ENCODE peak calls at places on chromosomes 1 and 21, in nine cellular contexts. E is gastrocnemius medialis, G is tibial nerve, M is K562, X is A549, L is adrenal gland, R is right lobe of liver, W is testis, V is IMR-90. Y is an unnamed sample. For H3K4me1, the result is how much of the 10 kb centered on the place peaks cover.

GRCh38 chr21:31560479-31560878 is 99.0 kb upstream of the SOD1 start:
- DNase-seq in E (no peak), G (no peak), M (no peak), X (no peak), L (no peak), R (no peak), W (no peak), V (no peak), Y (no peak)

GRCh38 chr1:205325334-205325884 is 3.9 kb upstream of the NUAK2 start:
- DNase-seq in E (peak), G (peak), M (peak), X (peak), L (peak), R (no peak), W (peak), V (peak), Y (peak)

GRCh38 chr1:222357252-222357651 is 190.7 kb downstream of the HHIPL2 start:
- DNase-seq in E (no peak), G (no peak), M (no peak), X (no peak), L (no peak), R (no peak), W (no peak), V (no peak), Y (no peak)

GRCh38 chr1:38533772-38534472 is 325.6 kb downstream of the RRAGC start:
- DNase-seq in E (no peak), G (no peak), M (peak), X (no peak), L (no peak), R (no peak), W (no peak), V (no peak), Y (no peak)

GRCh38 chr1:26094677-26095383 is 16.8 kb upstream of the PDIK1L start:
- DNase-seq in E (peak), G (peak), M (peak), X (no peak), L (peak), R (no peak), W (peak), V (no peak), Y (no peak)

GRCh38 chr1:172487550-172487949 is 43.7 kb upstream of the PIGC start:
- DNase-seq in E (no peak), G (no peak), M (no peak), X (no peak), L (no peak), R (no peak), W (no peak), V (no peak), Y (no peak)

GRCh38 chr1:108057536-108057935 is 92.6 kb upstream of the VAV3 start:
- DNase-seq in E (peak), G (peak), M (no peak), X (no peak), L (peak), R (peak), W (peak), V (no peak), Y (no peak)

GRCh38 chr1:8902765-8903164 is 24.3 kb upstream of the ENO1 start:
- DNase-seq in E (no peak), G (no peak), M (no peak), X (no peak), L (no peak), R (no peak), W (no peak), V (peak), Y (no peak)

GRCh38 chr1:109617291-109617801 is 2.1 kb downstream of the GNAT2 start:
- DNase-seq in E (no peak), G (no peak), M (no peak), X (no peak), L (no peak), R (no peak), W (no peak), V (peak), Y (no peak)

GRCh38 chr1:201028473-201028889 is 5.0 kb upstream of the KIF21B start:
- DNase-seq in E (no peak), G (peak), M (no peak), X (no peak), L (peak), R (no peak), W (peak), V (no peak), Y (no peak)

GRCh38 chr1:8718878-8719361 is 98.5 kb downstream of the RERE start:
- DNase-seq in E (no peak), G (no peak), M (no peak), X (no peak), L (no peak), R (no peak), W (no peak), V (no peak), Y (no peak)

GRCh38 chr1:16204634-16205332 is 7.7 kb downstream of the ARHGEF19 start:
- DNase-seq in E (no peak), G (no peak), M (peak), X (peak), L (no peak), R (no peak), W (peak), V (no peak), Y (no peak)

GRCh38 chr21:33783580-33783979 is 132.0 kb downstream of the ATP5PO start:
- DNase-seq in E (no peak), G (no peak), M (no peak), X (no peak), L (no peak), R (no peak), W (no peak), V (no peak), Y (no peak)

GRCh38 chr1:111769517-111770146 is 13.9 kb downstream of the DDX20 start:
- DNase-seq in E (peak), G (peak), M (peak), X (peak), L (peak), R (no peak), W (peak), V (peak), Y (no peak)

GRCh38 chr1:240169188-240169587 is 77.5 kb downstream of the FMN2 start:
- DNase-seq in E (no peak), G (no peak), M (no peak), X (peak), L (no peak), R (no peak), W (no peak), V (peak), Y (no peak)

GRCh38 chr1:39132505-39133339 is 71.8 kb upstream of the MACF1 start:
- DNase-seq in E (peak), G (no peak), M (no peak), X (peak), L (peak), R (peak), W (no peak), V (peak), Y (peak)

GRCh38 chr1:228097333-228098081 is 5.6 kb downstream of the C1orf35 start:
- DNase-seq in E (no peak), G (no peak), M (no peak), X (no peak), L (peak), R (no peak), W (no peak), V (no peak), Y (no peak)

GRCh38 chr1:153362187-153362586 is 4.5 kb downstream of the S100A9 start:
- DNase-seq in E (no peak), G (no peak), M (no peak), X (no peak), L (peak), R (no peak), W (no peak), V (no peak), Y (no peak)

GRCh38 chr1:65630855-65631254 is 161.8 kb upstream of the PDE4B start:
- DNase-seq in E (no peak), G (no peak), M (no peak), X (no peak), L (no peak), R (no peak), W (no peak), V (peak), Y (no peak)

GRCh38 chr1:43383449-43383848 is 6.2 kb downstream of the MED8 start:
- DNase-seq in E (no peak), G (no peak), M (no peak), X (no peak), L (no peak), R (no peak), W (no peak), V (no peak), Y (no peak)

GRCh38 chr1:213977486-213977842 is 10.3 kb upstream of the PROX1 start:
- DNase-seq in E (no peak), G (no peak), M (no peak), X (no peak), L (no peak), R (peak), W (no peak), V (no peak), Y (no peak)

GRCh38 chr1:10947181-10947580 is 65.3 kb upstream of the TARDBP start:
- DNase-seq in E (no peak), G (no peak), M (no peak), X (no peak), L (no peak), R (no peak), W (no peak), V (no peak), Y (no peak)

GRCh38 chr1:43443197-43443946 is 10.4 kb downstream of the HYI start:
- DNase-seq in E (no peak), G (no peak), M (no peak), X (no peak), L (peak), R (peak), W (no peak), V (no peak), Y (peak)

GRCh38 chr1:109237512-109237911 is 11.8 kb upstream of the CELSR2 start:
- DNase-seq in E (no peak), G (no peak), M (no peak), X (no peak), L (no peak), R (no peak), W (no peak), V (no peak), Y (no peak)

GRCh38 chr1:223843934-223844333 is 1.8 kb downstream of the TP53BP2 start:
- DNase-seq in E (no peak), G (no peak), M (no peak), X (no peak), L (no peak), R (no peak), W (no peak), V (no peak), Y (no peak)

GRCh38 chr1:223844521-223844961 is 1.2 kb downstream of the TP53BP2 start:
- DNase-seq in E (no peak), G (no peak), M (no peak), X (no peak), L (no peak), R (no peak), W (no peak), V (no peak), Y (no peak)

GRCh38 chr1:223846668-223847007 is 891 bp upstream of the TP53BP2 start:
- DNase-seq in E (no peak), G (no peak), M (peak), X (no peak), L (peak), R (no peak), W (peak), V (no peak), Y (no peak)

GRCh38 chr1:223845810-223846667 is at the start of gene TP53BP2:
- DNase-seq in E (peak), G (peak), M (peak), X (peak), L (peak), R (peak), W (peak), V (peak), Y (peak)

GRCh38 chr1:223844962-223845809 is 561 bp downstream of the TP53BP2 start:
- DNase-seq in E (peak), G (peak), M (peak), X (no peak), L (peak), R (no peak), W (peak), V (peak), Y (no peak)
- TF ChIP-seq POLR2A in E (no peak), G (no peak), M (peak), X (no peak), L (no peak), R (no peak), W (no peak), V (no peak), Y (no peak)

GRCh38 chr1:202283991-202284390 is 57.7 kb downstream of the UBE2T start:
- DNase-seq in E (no peak), G (no peak), M (no peak), X (peak), L (peak), R (no peak), W (no peak), V (peak), Y (peak)
- H3K4me1 ChIP-seq in E (under half), G (under half), M (under half), X (half or more), L (under half), R (under half), W (under half), V (under half), Y (under half)

GRCh38 chr21:35711213-35711612 is 349.1 kb downstream of the SETD4 start:
- DNase-seq in E (no peak), G (no peak), M (no peak), X (no peak), L (no peak), R (no peak), W (no peak), V (no peak), Y (no peak)

GRCh38 chr21:35716886-35717285 is 343.4 kb downstream of the SETD4 start:
- DNase-seq in E (no peak), G (no peak), M (no peak), X (no peak), L (no peak), R (no peak), W (no peak), V (no peak), Y (no peak)

GRCh38 chr21:35713914-35714313 is 346.4 kb downstream of the SETD4 start:
- DNase-seq in E (no peak), G (no peak), M (no peak), X (no peak), L (no peak), R (no peak), W (no peak), V (no peak), Y (no peak)

GRCh38 chr21:35705888-35706287 is 354.4 kb downstream of the SETD4 start:
- DNase-seq in E (no peak), G (no peak), M (no peak), X (no peak), L (no peak), R (no peak), W (no peak), V (no peak), Y (no peak)

DNA sequence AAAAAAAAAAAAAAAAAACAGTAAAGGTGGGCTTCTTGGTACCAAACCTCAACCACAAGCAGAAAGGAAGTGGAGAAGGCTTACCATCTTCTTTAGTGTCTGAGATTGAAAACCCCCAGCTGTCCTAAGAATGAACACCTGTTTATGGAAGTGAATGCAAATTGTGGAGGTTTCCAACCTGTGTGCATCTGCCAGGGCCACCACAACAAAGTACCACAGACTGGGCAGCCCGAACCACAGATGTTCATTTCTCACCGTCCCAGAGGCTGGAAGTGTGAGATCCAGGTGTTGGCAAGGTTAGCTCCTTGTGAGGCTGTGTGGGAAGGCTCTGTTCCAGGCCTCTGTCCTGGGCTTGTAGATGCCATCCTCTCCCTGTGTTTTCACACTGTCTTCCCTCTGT is 348.7 kb downstream of the SETD4 start:
- DNase-seq in E (no peak), G (no peak), M (no peak), X (no peak), L (no peak), R (no peak), W (no peak), V (no peak), Y (no peak)
- TF ChIP-seq POLR2A in E (no peak), G (no peak), M (no peak), X (no peak), L (no peak), R (no peak), W (no peak), V (no peak), Y (no peak)

GRCh38 chr1:13922440-13922839 is 222.5 kb downstream of the PRDM2 start:
- DNase-seq in E (no peak), G (no peak), M (no peak), X (no peak), L (peak), R (no peak), W (no peak), V (no peak), Y (no peak)
- H3K4me1 ChIP-seq in E (under half), G (under half), M (under half), X (under half), L (under half), R (under half), W (under half), V (under half), Y (under half)

Y was measured in breast epithelium.